ENCODE peak calls at places on chromosome 21, in seven cellular contexts. Z is CD4-positive, CD25-positive, alpha-beta regulatory T cell; B is MM.1S; K is tibial nerve; W is body of pancreas; F is CD8-positive, alpha-beta memory T cell; U is heart left ventricle. A is an unnamed sample. For H3K4me1, the result is how much of the 10 kb centered on the place peaks cover.

GRCh38 chr21:45830221-45830640 is 151.3 kb upstream of the COL6A1 start:
- DNase-seq in Z (no peak), B (no peak), K (no peak), W (no peak), F (no peak), U (no peak), A (no peak)

GRCh38 chr21:41622831-41623548 is 115.0 kb upstream of the TMPRSS2 start:
- DNase-seq in Z (no peak), B (no peak), K (no peak), W (no peak), F (no peak), U (no peak), A (no peak)

GRCh38 chr21:28393279-28393678 is 599.4 kb downstream of the LTN1 start:
- DNase-seq in Z (no peak), B (no peak), K (no peak), W (peak), F (no peak), U (no peak), A (no peak)

GRCh38 chr21:29293495-29293894 is 5.2 kb upstream of the BACH1 start:
- DNase-seq in Z (no peak), B (no peak), K (no peak), W (no peak), F (no peak), U (no peak), A (no peak)

GRCh38 chr21:46118305-46118870 is 20.5 kb downstream of the COL6A2 start:
- DNase-seq in Z (no peak), B (no peak), K (no peak), W (no peak), F (no peak), U (peak), A (no peak)

GRCh38 chr21:24045775-24046215 is 1561.5 kb downstream of the MRPL39 start:
- DNase-seq in Z (peak), B (peak), K (peak), W (peak), F (no peak), U (peak), A (peak)

GRCh38 chr21:42330380-42331336 is 15.4 kb upstream of the TFF3 start:
- DNase-seq in Z (no peak), B (no peak), K (no peak), W (no peak), F (no peak), U (no peak), A (no peak)

GRCh38 chr21:35150562-35151226 is 101.6 kb upstream of the RUNX1 start:
- DNase-seq in Z (no peak), B (no peak), K (no peak), W (no peak), F (no peak), U (no peak), A (peak)

GRCh38 chr21:15066231-15066577 is 1.4 kb upstream of the NRIP1 start:
- DNase-seq in Z (no peak), B (no peak), K (no peak), W (no peak), F (no peak), U (no peak), A (peak)

GRCh38 chr21:38660333-38661295 is 145.1 kb upstream of the ETS2 start:
- DNase-seq in Z (peak), B (no peak), K (no peak), W (no peak), F (no peak), U (peak), A (no peak)

GRCh38 chr21:41817228-41817627 is 50.4 kb upstream of the RIPK4 start:
- DNase-seq in Z (peak), B (peak), K (peak), W (peak), F (peak), U (peak), A (peak)

GRCh38 chr21:37452222-37452621 is 85.6 kb downstream of the DYRK1A start:
- DNase-seq in Z (no peak), B (no peak), K (no peak), W (no peak), F (no peak), U (peak), A (peak)

GRCh38 chr21:17921579-17922530 is 102.7 kb upstream of the C21orf91 start:
- DNase-seq in Z (no peak), B (no peak), K (peak), W (no peak), F (no peak), U (peak), A (peak)

GRCh38 chr21:38171723-38172344 is 85.0 kb upstream of the KCNJ15 start:
- DNase-seq in Z (no peak), B (no peak), K (no peak), W (no peak), F (no peak), U (no peak), A (peak)

GRCh38 chr21:27885296-27885711 is 918.4 kb upstream of the ADAMTS5 start:
- DNase-seq in Z (no peak), B (no peak), K (no peak), W (no peak), F (no peak), U (no peak), A (no peak)

GRCh38 chr21:46604975-46605758 is at the start of gene S100B:
- DNase-seq in Z (peak), B (no peak), K (no peak), W (no peak), F (peak), U (no peak), A (no peak)

GRCh38 chr21:36209626-36210171 is 53.1 kb downstream of the DOP1B start:
- DNase-seq in Z (peak), B (peak), K (peak), W (peak), F (peak), U (no peak), A (peak)
- H3K4me1 ChIP-seq in Z (under half), B (under half), K (under half), W (under half), F (under half), U (under half), A (under half)

GRCh38 chr21:16072692-16073091 is 342.9 kb downstream of the USP25 start:
- DNase-seq in Z (no peak), B (no peak), K (no peak), W (no peak), F (no peak), U (no peak), A (peak)
- H3K4me1 ChIP-seq in Z (under half), B (under half), K (under half), W (under half), F (under half), U (under half), A (under half)

GRCh38 chr21:43357708-43358430 is 69.1 kb downstream of the SIK1 start:
- DNase-seq in Z (no peak), B (no peak), K (no peak), W (no peak), F (no peak), U (no peak), A (no peak)
- H3K4me1 ChIP-seq in Z (under half), B (under half), K (under half), W (under half), F (under half), U (under half), A (under half)

DNA sequence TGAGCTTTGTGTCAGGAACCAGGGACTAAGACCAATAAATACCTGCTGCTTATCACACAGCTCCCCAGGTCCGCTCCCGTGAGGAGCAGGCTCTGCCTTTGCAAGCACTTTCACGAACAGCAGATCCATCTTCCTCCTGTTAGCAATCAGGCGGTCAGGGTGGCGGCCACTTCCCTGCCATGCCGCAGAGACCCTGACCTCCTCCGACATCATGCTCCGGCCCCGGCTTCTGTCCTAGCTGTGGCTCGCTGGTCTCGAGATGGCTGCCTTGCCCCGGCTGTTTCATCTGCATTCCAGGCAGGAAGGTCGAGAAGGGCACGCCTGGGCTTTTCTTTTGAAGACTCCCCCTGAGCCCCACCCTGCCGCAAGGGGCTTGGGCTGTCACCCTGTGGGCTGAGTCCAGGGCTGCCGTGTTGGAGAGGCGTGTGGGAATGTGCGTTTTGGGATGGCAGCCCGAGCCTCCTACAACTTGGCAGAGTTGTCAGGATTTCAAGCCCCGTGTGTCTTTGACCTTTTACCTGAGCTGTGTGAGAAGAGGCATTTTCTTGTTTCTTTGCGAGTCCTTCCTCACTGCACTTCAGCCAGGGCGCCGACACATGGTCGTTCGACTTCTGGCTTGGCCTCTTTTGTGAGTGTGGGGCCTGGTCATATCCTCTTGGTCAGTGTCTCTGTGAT is 59.5 kb downstream of the AGPAT3 start:
- DNase-seq in Z (no peak), B (no peak), K (no peak), W (no peak), F (no peak), U (no peak), A (no peak)
- H3K4me1 ChIP-seq in Z (under half), B (under half), K (under half), W (under half), F (under half), U (half or more), A (under half)

A was measured in adipocyte.